ENCODE peak calls at places on chromosomes 3 and 15, in ten cellular contexts. One of them, this sample, is unnamed.

GRCh38 chr15:74788716-74789151 is 6.9 kb downstream of the CSK start:
- DNase-seq in epithelial cell of prostate: no peak
- DNase-seq in K562: no peak
- DNase-seq in PC-3: no peak
- DNase-seq in breast epithelium: no peak
- DNase-seq in GM23248: no peak
- DNase-seq in upper lobe of right lung: no peak
- DNase-seq in Panc1: no peak
- DNase-seq in RWPE2: peak; percentile 53
- DNase-seq in aorta: no peak
- DNase-seq in this sample: peak; percentile 92

GRCh38 chr3:90091557-90091956 is 984.1 kb downstream of the EPHA3 start:
- DNase-seq in epithelial cell of prostate: no peak
- DNase-seq in K562: peak; percentile 4
- DNase-seq in PC-3: peak; percentile 59
- DNase-seq in breast epithelium: no peak
- DNase-seq in GM23248: peak; percentile 61
- DNase-seq in upper lobe of right lung: no peak
- DNase-seq in Panc1: no peak
- DNase-seq in RWPE2: no peak
- DNase-seq in aorta: no peak
- DNase-seq in this sample: no peak

GRCh38 chr15:41017051-41017735 is 63.9 kb downstream of the CHAC1 start:
- DNase-seq in epithelial cell of prostate: no peak
- DNase-seq in K562: no peak
- DNase-seq in PC-3: no peak
- DNase-seq in breast epithelium: no peak
- DNase-seq in GM23248: no peak
- DNase-seq in upper lobe of right lung: no peak
- DNase-seq in Panc1: no peak
- DNase-seq in RWPE2: no peak
- DNase-seq in aorta: no peak
- DNase-seq in this sample: no peak

GRCh38 chr15:76147906-76148553 is 88.2 kb downstream of the TMEM266 start:
- DNase-seq in epithelial cell of prostate: no peak
- DNase-seq in K562: peak; percentile 73
- DNase-seq in PC-3: peak; percentile 79
- DNase-seq in breast epithelium: no peak
- DNase-seq in GM23248: peak; percentile 52
- DNase-seq in upper lobe of right lung: peak; percentile 76
- DNase-seq in Panc1: peak; percentile 27
- DNase-seq in RWPE2: no peak
- DNase-seq in aorta: peak; percentile 86
- DNase-seq in this sample: peak; percentile 88

GRCh38 chr3:125684199-125684598 is 88.9 kb upstream of the OSBPL11 start:
- DNase-seq in epithelial cell of prostate: no peak
- DNase-seq in K562: peak; percentile 7
- DNase-seq in PC-3: peak; percentile 9
- DNase-seq in breast epithelium: no peak
- DNase-seq in GM23248: peak; percentile 23
- DNase-seq in upper lobe of right lung: peak; percentile 58
- DNase-seq in Panc1: no peak
- DNase-seq in RWPE2: no peak
- DNase-seq in aorta: no peak
- DNase-seq in this sample: no peak

GRCh38 chr3:71771884-71772283 is 13.1 kb downstream of the PROK2 start:
- DNase-seq in epithelial cell of prostate: no peak
- DNase-seq in K562: no peak
- DNase-seq in PC-3: no peak
- DNase-seq in breast epithelium: no peak
- DNase-seq in GM23248: no peak
- DNase-seq in upper lobe of right lung: no peak
- DNase-seq in Panc1: no peak
- DNase-seq in RWPE2: no peak
- DNase-seq in aorta: no peak
- DNase-seq in this sample: no peak

GRCh38 chr3:52084954-52085730 is 28.8 kb upstream of the DUSP7 start:
- DNase-seq in epithelial cell of prostate: no peak
- DNase-seq in K562: no peak
- DNase-seq in PC-3: no peak
- DNase-seq in breast epithelium: no peak
- DNase-seq in GM23248: no peak
- DNase-seq in upper lobe of right lung: no peak
- DNase-seq in Panc1: no peak
- DNase-seq in RWPE2: no peak
- DNase-seq in aorta: peak; percentile 64
- DNase-seq in this sample: peak; percentile 47

GRCh38 chr3:77204788-77205187 is 164.9 kb downstream of the ROBO2 start:
- DNase-seq in epithelial cell of prostate: no peak
- DNase-seq in K562: no peak
- DNase-seq in PC-3: no peak
- DNase-seq in breast epithelium: no peak
- DNase-seq in GM23248: no peak
- DNase-seq in upper lobe of right lung: no peak
- DNase-seq in Panc1: no peak
- DNase-seq in RWPE2: no peak
- DNase-seq in aorta: no peak
- DNase-seq in this sample: no peak

GRCh38 chr15:80991446-80991845 is 1.8 kb upstream of the MESD start:
- DNase-seq in epithelial cell of prostate: no peak
- DNase-seq in K562: peak; percentile 77
- DNase-seq in PC-3: peak; percentile 17
- DNase-seq in breast epithelium: no peak
- DNase-seq in GM23248: peak; percentile 92
- DNase-seq in upper lobe of right lung: no peak
- DNase-seq in Panc1: no peak
- DNase-seq in RWPE2: no peak
- DNase-seq in aorta: no peak
- DNase-seq in this sample: no peak

GRCh38 chr3:67998222-67998760 is 343.9 kb upstream of the SUCLG2 start:
- DNase-seq in epithelial cell of prostate: no peak
- DNase-seq in K562: no peak
- DNase-seq in PC-3: no peak
- DNase-seq in breast epithelium: no peak
- DNase-seq in GM23248: no peak
- DNase-seq in upper lobe of right lung: no peak
- DNase-seq in Panc1: no peak
- DNase-seq in RWPE2: no peak
- DNase-seq in aorta: no peak
- DNase-seq in this sample: no peak

GRCh38 chr15:24901409-24901808 is 53.4 kb upstream of the SNRPN start:
- DNase-seq in epithelial cell of prostate: no peak
- DNase-seq in K562: no peak
- DNase-seq in PC-3: no peak
- DNase-seq in breast epithelium: no peak
- DNase-seq in GM23248: no peak
- DNase-seq in upper lobe of right lung: no peak
- DNase-seq in Panc1: no peak
- DNase-seq in RWPE2: no peak
- DNase-seq in aorta: no peak
- DNase-seq in this sample: no peak

GRCh38 chr3:7489417-7489816 is 628.5 kb downstream of the GRM7 start:
- DNase-seq in epithelial cell of prostate: peak; percentile 22
- DNase-seq in K562: no peak
- DNase-seq in PC-3: no peak
- DNase-seq in breast epithelium: no peak
- DNase-seq in GM23248: no peak
- DNase-seq in upper lobe of right lung: no peak
- DNase-seq in Panc1: no peak
- DNase-seq in RWPE2: no peak
- DNase-seq in aorta: no peak
- DNase-seq in this sample: no peak

GRCh38 chr3:111582114-111582461 is 13.1 kb downstream of the ZBED2 start:
- DNase-seq in epithelial cell of prostate: peak; percentile 73
- DNase-seq in K562: no peak
- DNase-seq in PC-3: peak; percentile 98
- DNase-seq in breast epithelium: no peak
- DNase-seq in GM23248: peak; percentile 87
- DNase-seq in upper lobe of right lung: no peak
- DNase-seq in Panc1: no peak
- DNase-seq in RWPE2: no peak
- DNase-seq in aorta: no peak
- DNase-seq in this sample: no peak

GRCh38 chr3:186566772-186567071 is 417 bp downstream of the TBCCD1 start:
- DNase-seq in epithelial cell of prostate: no peak
- DNase-seq in K562: no peak
- DNase-seq in PC-3: no peak
- DNase-seq in breast epithelium: no peak
- DNase-seq in GM23248: no peak
- DNase-seq in upper lobe of right lung: no peak
- DNase-seq in Panc1: no peak
- DNase-seq in RWPE2: no peak
- DNase-seq in aorta: no peak
- DNase-seq in this sample: no peak

GRCh38 chr15:62658498-62658897 is 384.0 kb upstream of the TPM1 start:
- DNase-seq in epithelial cell of prostate: no peak
- DNase-seq in K562: peak; percentile 5
- DNase-seq in PC-3: no peak
- DNase-seq in breast epithelium: no peak
- DNase-seq in GM23248: peak; percentile 15
- DNase-seq in upper lobe of right lung: no peak
- DNase-seq in Panc1: no peak
- DNase-seq in RWPE2: no peak
- DNase-seq in aorta: no peak
- DNase-seq in this sample: no peak

GRCh38 chr15:57605491-57605890 is 13.8 kb downstream of the MYZAP start:
- DNase-seq in epithelial cell of prostate: no peak
- DNase-seq in K562: no peak
- DNase-seq in PC-3: no peak
- DNase-seq in breast epithelium: no peak
- DNase-seq in GM23248: no peak
- DNase-seq in upper lobe of right lung: no peak
- DNase-seq in Panc1: no peak
- DNase-seq in RWPE2: no peak
- DNase-seq in aorta: no peak
- DNase-seq in this sample: no peak

GRCh38 chr15:50675524-50676144 is 11.0 kb downstream of the TRPM7 start:
- DNase-seq in epithelial cell of prostate: no peak
- DNase-seq in K562: peak; percentile 27
- DNase-seq in PC-3: peak; percentile 65
- DNase-seq in breast epithelium: no peak
- DNase-seq in GM23248: peak; percentile 53
- DNase-seq in upper lobe of right lung: no peak
- DNase-seq in Panc1: no peak
- DNase-seq in RWPE2: no peak
- DNase-seq in aorta: no peak
- DNase-seq in this sample: no peak

DNA sequence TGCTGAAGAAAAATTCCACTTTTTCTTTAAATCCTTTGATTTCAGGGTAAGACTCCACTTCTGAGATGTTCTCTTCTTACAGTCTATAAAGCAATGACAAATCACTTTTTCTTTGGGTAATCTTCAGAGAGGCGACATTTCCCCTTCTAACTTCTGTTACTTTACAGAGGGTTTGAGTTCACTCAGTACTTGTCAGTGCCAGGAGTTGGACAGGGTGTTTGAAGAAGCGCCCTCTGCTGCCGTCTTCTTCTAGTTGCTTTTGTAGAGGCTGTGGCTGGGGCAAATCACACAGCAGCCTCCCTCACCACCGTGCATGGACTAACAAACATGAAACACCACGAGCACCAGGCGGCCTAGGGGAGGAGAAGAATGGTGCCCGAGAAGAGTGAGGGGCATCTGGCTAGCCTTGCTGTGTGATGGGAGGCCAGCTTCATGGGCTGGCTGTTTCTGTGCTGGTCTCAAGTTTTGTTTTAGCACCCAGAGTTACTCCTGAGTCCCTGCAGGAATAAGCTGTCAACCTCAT is at the start of gene CD80:
- DNase-seq in epithelial cell of prostate: no peak
- DNase-seq in K562: peak; percentile 83
- DNase-seq in PC-3: peak; percentile 64
- DNase-seq in breast epithelium: no peak
- DNase-seq in GM23248: peak; percentile 72
- DNase-seq in upper lobe of right lung: peak; percentile 71
- DNase-seq in Panc1: peak; percentile 18
- DNase-seq in RWPE2: no peak
- DNase-seq in aorta: no peak
- DNase-seq in this sample: peak; percentile 83
- H3K27ac ChIP-seq in epithelial cell of prostate: no peak within 1 kb of the TSS
- H3K27ac ChIP-seq in K562: peak within 1 kb of the TSS; percentile 73
- H3K27ac ChIP-seq in PC-3: no peak within 1 kb of the TSS
- H3K27ac ChIP-seq in breast epithelium: no peak within 1 kb of the TSS
- H3K27ac ChIP-seq in GM23248: no peak within 1 kb of the TSS
- H3K27ac ChIP-seq in upper lobe of right lung: peak within 1 kb of the TSS; percentile 65
- H3K27ac ChIP-seq in Panc1: no peak within 1 kb of the TSS
- H3K27ac ChIP-seq in RWPE2: no peak within 1 kb of the TSS
- H3K27ac ChIP-seq in aorta: no peak within 1 kb of the TSS
- H3K27ac ChIP-seq in this sample: peak within 1 kb of the TSS; percentile 58

GRCh38 chr3:55337641-55338174 is 149.4 kb downstream of the WNT5A start:
- DNase-seq in epithelial cell of prostate: no peak
- DNase-seq in K562: no peak
- DNase-seq in PC-3: no peak
- DNase-seq in breast epithelium: no peak
- DNase-seq in GM23248: no peak
- DNase-seq in upper lobe of right lung: no peak
- DNase-seq in Panc1: no peak
- DNase-seq in RWPE2: no peak
- DNase-seq in aorta: no peak
- DNase-seq in this sample: no peak
- H3K27ac ChIP-seq in epithelial cell of prostate: no peak overlapping the region
- H3K27ac ChIP-seq in K562: no peak overlapping the region
- H3K27ac ChIP-seq in PC-3: no peak overlapping the region
- H3K27ac ChIP-seq in breast epithelium: no peak overlapping the region
- H3K27ac ChIP-seq in GM23248: no peak overlapping the region
- H3K27ac ChIP-seq in upper lobe of right lung: no peak overlapping the region
- H3K27ac ChIP-seq in Panc1: no peak overlapping the region
- H3K27ac ChIP-seq in RWPE2: no peak overlapping the region
- H3K27ac ChIP-seq in aorta: no peak overlapping the region
- H3K27ac ChIP-seq in this sample: no peak overlapping the region

DNA sequence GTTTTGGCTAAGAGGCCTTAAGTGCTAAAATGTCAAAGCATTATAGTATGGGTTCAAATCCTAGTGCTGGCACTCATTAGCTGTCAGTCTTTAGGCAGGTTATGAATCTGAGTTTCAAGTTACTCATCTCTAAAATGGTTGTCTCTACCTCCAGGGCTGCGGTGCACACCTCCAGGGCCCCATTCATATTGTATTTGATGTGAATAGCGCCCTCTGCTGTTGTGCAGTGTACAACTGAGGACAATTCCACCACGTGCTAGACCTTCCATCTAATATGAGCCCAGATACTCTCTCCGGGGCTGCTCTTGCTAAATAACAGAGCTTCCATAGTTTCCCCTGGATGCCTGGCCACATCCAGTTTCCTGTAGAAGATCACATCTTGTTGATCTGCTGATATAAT is 54.3 kb downstream of the OXNAD1 start:
- DNase-seq in epithelial cell of prostate: no peak
- DNase-seq in K562: peak; percentile 87
- DNase-seq in PC-3: peak; percentile 33
- DNase-seq in breast epithelium: no peak
- DNase-seq in GM23248: no peak
- DNase-seq in upper lobe of right lung: no peak
- DNase-seq in Panc1: no peak
- DNase-seq in RWPE2: no peak
- DNase-seq in aorta: no peak
- DNase-seq in this sample: no peak
- H3K27ac ChIP-seq in epithelial cell of prostate: no peak overlapping the region
- H3K27ac ChIP-seq in K562: peak overlapping the region; percentile 57
- H3K27ac ChIP-seq in PC-3: no peak overlapping the region
- H3K27ac ChIP-seq in breast epithelium: no peak overlapping the region
- H3K27ac ChIP-seq in GM23248: no peak overlapping the region
- H3K27ac ChIP-seq in upper lobe of right lung: peak overlapping the region; percentile 13
- H3K27ac ChIP-seq in Panc1: no peak overlapping the region
- H3K27ac ChIP-seq in RWPE2: no peak overlapping the region
- H3K27ac ChIP-seq in aorta: no peak overlapping the region
- H3K27ac ChIP-seq in this sample: peak overlapping the region; percentile 25

GRCh38 chr15:92921215-92922131 is 21.3 kb downstream of the CHD2 start:
- DNase-seq in epithelial cell of prostate: peak; percentile 98
- DNase-seq in K562: no peak
- DNase-seq in PC-3: peak; percentile 96
- DNase-seq in breast epithelium: no peak
- DNase-seq in GM23248: peak; percentile 85
- DNase-seq in upper lobe of right lung: no peak
- DNase-seq in Panc1: no peak
- DNase-seq in RWPE2: no peak
- DNase-seq in aorta: no peak
- DNase-seq in this sample: no peak
- H3K27ac ChIP-seq in epithelial cell of prostate: peak overlapping the region; percentile 90
- H3K27ac ChIP-seq in K562: peak overlapping the region; percentile 1
- H3K27ac ChIP-seq in PC-3: peak overlapping the region; percentile 93
- H3K27ac ChIP-seq in breast epithelium: peak overlapping the region; percentile 99
- H3K27ac ChIP-seq in GM23248: peak overlapping the region; percentile 73
- H3K27ac ChIP-seq in upper lobe of right lung: peak overlapping the region; percentile 63
- H3K27ac ChIP-seq in Panc1: peak overlapping the region; percentile 74
- H3K27ac ChIP-seq in RWPE2: peak overlapping the region; percentile 86
- H3K27ac ChIP-seq in aorta: peak overlapping the region; percentile 88
- H3K27ac ChIP-seq in this sample: peak overlapping the region; percentile 71